ENCODE peak calls at places on chromosomes 1 and 21, in six cellular contexts. One of them, this sample, is unnamed.

GRCh38 chr1:34049994-34050393 is 115.0 kb downstream of the CSMD2 start:
- DNase-seq in IMR-90: no peak
- DNase-seq in HepG2: no peak
- DNase-seq in HCT116: no peak
- DNase-seq in lung: no peak
- DNase-seq in left ventricle myocardium inferior: no peak
- DNase-seq in this sample: no peak

GRCh38 chr21:35063428-35064172 is 14.5 kb upstream of the RUNX1 start:
- DNase-seq in IMR-90: no peak
- DNase-seq in HepG2: no peak
- DNase-seq in HCT116: no peak
- DNase-seq in lung: no peak
- DNase-seq in left ventricle myocardium inferior: no peak
- DNase-seq in this sample: no peak

GRCh38 chr1:233790662-233791371 is 113.7 kb upstream of the SLC35F3 start:
- DNase-seq in IMR-90: peak
- DNase-seq in HepG2: peak
- DNase-seq in HCT116: peak
- DNase-seq in lung: no peak
- DNase-seq in left ventricle myocardium inferior: no peak
- DNase-seq in this sample: peak

GRCh38 chr1:89633745-89634625 is 1.1 kb downstream of the LRRC8C start:
- DNase-seq in IMR-90: peak
- DNase-seq in HepG2: no peak
- DNase-seq in HCT116: no peak
- DNase-seq in lung: no peak
- DNase-seq in left ventricle myocardium inferior: no peak
- DNase-seq in this sample: no peak

GRCh38 chr1:22176258-22176657 is 33.4 kb upstream of the WNT4 start:
- DNase-seq in IMR-90: no peak
- DNase-seq in HepG2: no peak
- DNase-seq in HCT116: no peak
- DNase-seq in lung: no peak
- DNase-seq in left ventricle myocardium inferior: no peak
- DNase-seq in this sample: no peak

GRCh38 chr1:24506706-24507422 is 4.2 kb downstream of the RCAN3 start:
- DNase-seq in IMR-90: no peak
- DNase-seq in HepG2: no peak
- DNase-seq in HCT116: no peak
- DNase-seq in lung: no peak
- DNase-seq in left ventricle myocardium inferior: no peak
- DNase-seq in this sample: no peak

GRCh38 chr1:50103615-50104081 is 5.1 kb upstream of the ELAVL4 start:
- DNase-seq in IMR-90: no peak
- DNase-seq in HepG2: no peak
- DNase-seq in HCT116: no peak
- DNase-seq in lung: no peak
- DNase-seq in left ventricle myocardium inferior: no peak
- DNase-seq in this sample: no peak

GRCh38 chr1:54275349-54275748 is 75.4 kb downstream of the MRPL37 start:
- DNase-seq in IMR-90: peak
- DNase-seq in HepG2: no peak
- DNase-seq in HCT116: no peak
- DNase-seq in lung: peak
- DNase-seq in left ventricle myocardium inferior: peak
- DNase-seq in this sample: peak

GRCh38 chr1:210475806-210476205 is 147.1 kb downstream of the HHAT start:
- DNase-seq in IMR-90: no peak
- DNase-seq in HepG2: no peak
- DNase-seq in HCT116: no peak
- DNase-seq in lung: no peak
- DNase-seq in left ventricle myocardium inferior: no peak
- DNase-seq in this sample: no peak

GRCh38 chr1:67629370-67630075 is 55.5 kb upstream of the GADD45A start:
- DNase-seq in IMR-90: no peak
- DNase-seq in HepG2: no peak
- DNase-seq in HCT116: no peak
- DNase-seq in lung: no peak
- DNase-seq in left ventricle myocardium inferior: no peak
- DNase-seq in this sample: no peak

GRCh38 chr1:64948905-64949833 is 17.2 kb downstream of the JAK1 start:
- DNase-seq in IMR-90: no peak
- DNase-seq in HepG2: no peak
- DNase-seq in HCT116: peak
- DNase-seq in lung: no peak
- DNase-seq in left ventricle myocardium inferior: no peak
- DNase-seq in this sample: no peak

GRCh38 chr1:17665054-17665453 is 90.1 kb upstream of the ACTL8 start:
- DNase-seq in IMR-90: no peak
- DNase-seq in HepG2: no peak
- DNase-seq in HCT116: no peak
- DNase-seq in lung: no peak
- DNase-seq in left ventricle myocardium inferior: no peak
- DNase-seq in this sample: no peak

DNA sequence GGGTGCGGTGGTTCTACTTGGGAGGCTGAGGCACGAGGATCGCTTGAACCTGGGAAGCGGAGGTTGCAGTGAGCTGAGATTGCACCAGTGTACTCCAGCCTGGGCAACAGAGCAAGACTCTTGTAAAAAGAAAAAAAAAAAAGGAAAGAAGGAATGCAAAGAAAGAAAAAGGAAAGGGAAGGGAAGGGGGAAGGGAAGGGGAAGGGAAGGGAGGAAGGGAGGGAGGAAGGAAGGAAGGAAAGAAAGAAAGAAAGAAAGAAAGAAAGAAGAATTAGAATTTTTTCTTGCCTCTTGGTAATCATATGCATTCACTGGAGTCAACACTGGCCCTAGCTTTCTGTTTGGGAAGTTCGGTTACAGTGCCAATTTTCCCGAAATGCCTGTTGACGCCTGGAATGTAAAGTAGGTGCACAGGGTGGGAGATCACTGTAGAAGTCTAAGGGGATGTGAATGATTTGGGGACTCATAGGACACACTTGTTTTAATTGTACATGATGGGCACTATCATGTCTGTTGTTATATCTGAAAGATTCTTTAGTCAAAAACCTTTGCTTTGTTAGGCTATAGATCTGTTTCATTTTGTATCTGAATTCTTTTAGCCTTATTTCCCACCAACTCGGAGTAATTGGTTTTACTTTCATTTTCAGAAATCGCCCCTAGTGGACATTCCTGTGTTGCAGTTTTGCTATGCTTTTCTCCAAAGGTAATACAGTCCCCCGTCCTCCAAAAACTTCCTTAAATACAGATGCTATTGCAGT is 59.8 kb upstream of the MORC3 start:
- DNase-seq in IMR-90: peak
- DNase-seq in HepG2: peak
- DNase-seq in HCT116: peak
- DNase-seq in lung: peak
- DNase-seq in left ventricle myocardium inferior: no peak
- DNase-seq in this sample: peak
- H3K4me3 ChIP-seq in IMR-90: peak
- H3K4me3 ChIP-seq in HepG2: peak
- H3K4me3 ChIP-seq in HCT116: peak
- H3K4me3 ChIP-seq in lung: peak
- H3K4me3 ChIP-seq in left ventricle myocardium inferior: peak
- H3K4me3 ChIP-seq in this sample: peak

GRCh38 chr1:46497020-46497419 is 7.4 kb downstream of the DMBX1 start:
- DNase-seq in IMR-90: no peak
- DNase-seq in HepG2: no peak
- DNase-seq in HCT116: no peak
- DNase-seq in lung: no peak
- DNase-seq in left ventricle myocardium inferior: no peak
- DNase-seq in this sample: no peak
- H3K4me3 ChIP-seq in IMR-90: no peak
- H3K4me3 ChIP-seq in HepG2: no peak
- H3K4me3 ChIP-seq in HCT116: no peak
- H3K4me3 ChIP-seq in lung: no peak
- H3K4me3 ChIP-seq in left ventricle myocardium inferior: no peak
- H3K4me3 ChIP-seq in this sample: no peak

GRCh38 chr1:6870571-6870970 is 85.3 kb downstream of the CAMTA1 start:
- DNase-seq in IMR-90: peak
- DNase-seq in HepG2: no peak
- DNase-seq in HCT116: no peak
- DNase-seq in lung: no peak
- DNase-seq in left ventricle myocardium inferior: no peak
- DNase-seq in this sample: no peak

GRCh38 chr1:6868371-6869001 is 83.2 kb downstream of the CAMTA1 start:
- DNase-seq in IMR-90: no peak
- DNase-seq in HepG2: no peak
- DNase-seq in HCT116: no peak
- DNase-seq in lung: no peak
- DNase-seq in left ventricle myocardium inferior: no peak
- DNase-seq in this sample: no peak

GRCh38 chr1:6869002-6869380 is 83.7 kb downstream of the CAMTA1 start:
- DNase-seq in IMR-90: no peak
- DNase-seq in HepG2: no peak
- DNase-seq in HCT116: no peak
- DNase-seq in lung: no peak
- DNase-seq in left ventricle myocardium inferior: no peak
- DNase-seq in this sample: no peak

GRCh38 chr1:6871300-6871972 is 86.2 kb downstream of the CAMTA1 start:
- DNase-seq in IMR-90: no peak
- DNase-seq in HepG2: no peak
- DNase-seq in HCT116: no peak
- DNase-seq in lung: no peak
- DNase-seq in left ventricle myocardium inferior: no peak
- DNase-seq in this sample: no peak

DNA sequence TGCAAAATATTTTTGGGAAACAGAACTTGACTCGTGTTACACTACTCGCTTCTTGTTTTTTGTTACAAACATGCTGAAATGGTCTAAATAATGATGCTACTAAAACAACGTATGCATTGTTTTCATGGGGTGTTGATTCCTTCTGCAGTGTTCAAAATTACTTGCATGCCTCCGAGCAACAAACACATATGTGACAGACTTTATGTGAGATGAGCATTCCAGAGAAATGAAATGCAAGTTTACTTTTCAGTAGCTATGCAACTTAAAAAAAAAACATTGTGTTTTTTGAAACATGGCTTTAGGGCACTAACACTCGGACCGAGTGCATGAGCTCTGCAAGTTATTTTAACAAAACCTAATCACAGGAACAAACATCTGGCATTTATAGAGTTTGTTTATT is 84.8 kb downstream of the CAMTA1 start:
- DNase-seq in IMR-90: no peak
- DNase-seq in HepG2: no peak
- DNase-seq in HCT116: no peak
- DNase-seq in lung: no peak
- DNase-seq in left ventricle myocardium inferior: no peak
- DNase-seq in this sample: no peak
- H3K4me3 ChIP-seq in IMR-90: no peak
- H3K4me3 ChIP-seq in HepG2: no peak
- H3K4me3 ChIP-seq in HCT116: no peak
- H3K4me3 ChIP-seq in lung: no peak
- H3K4me3 ChIP-seq in left ventricle myocardium inferior: no peak
- H3K4me3 ChIP-seq in this sample: no peak

GRCh38 chr1:920008-920407 is 3.7 kb upstream of the SAMD11 start:
- DNase-seq in IMR-90: no peak
- DNase-seq in HepG2: no peak
- DNase-seq in HCT116: no peak
- DNase-seq in lung: no peak
- DNase-seq in left ventricle myocardium inferior: no peak
- DNase-seq in this sample: no peak

GRCh38 chr1:923131-923990 is at the start of gene SAMD11:
- DNase-seq in IMR-90: peak
- DNase-seq in HepG2: peak
- DNase-seq in HCT116: peak
- DNase-seq in lung: peak
- DNase-seq in left ventricle myocardium inferior: peak
- DNase-seq in this sample: peak

GRCh38 chr1:919271-919872 is 4.4 kb upstream of the SAMD11 start:
- DNase-seq in IMR-90: no peak
- DNase-seq in HepG2: no peak
- DNase-seq in HCT116: no peak
- DNase-seq in lung: no peak
- DNase-seq in left ventricle myocardium inferior: no peak
- DNase-seq in this sample: no peak

GRCh38 chr1:920506-920905 is 3.2 kb upstream of the SAMD11 start:
- DNase-seq in IMR-90: no peak
- DNase-seq in HepG2: no peak
- DNase-seq in HCT116: no peak
- DNase-seq in lung: no peak
- DNase-seq in left ventricle myocardium inferior: no peak
- DNase-seq in this sample: no peak

GRCh38 chr1:921011-921837 is 2.5 kb upstream of the SAMD11 start:
- DNase-seq in IMR-90: peak
- DNase-seq in HepG2: peak
- DNase-seq in HCT116: peak
- DNase-seq in lung: no peak
- DNase-seq in left ventricle myocardium inferior: peak
- DNase-seq in this sample: peak
- H3K4me3 ChIP-seq in IMR-90: no peak
- H3K4me3 ChIP-seq in HepG2: no peak
- H3K4me3 ChIP-seq in HCT116: peak
- H3K4me3 ChIP-seq in lung: no peak
- H3K4me3 ChIP-seq in left ventricle myocardium inferior: peak
- H3K4me3 ChIP-seq in this sample: no peak

GRCh38 chr1:236284291-236284711 is 2.5 kb upstream of the ERO1B start:
- DNase-seq in IMR-90: no peak
- DNase-seq in HepG2: no peak
- DNase-seq in HCT116: no peak
- DNase-seq in lung: no peak
- DNase-seq in left ventricle myocardium inferior: no peak
- DNase-seq in this sample: no peak
- H3K4me3 ChIP-seq in IMR-90: no peak
- H3K4me3 ChIP-seq in HepG2: no peak
- H3K4me3 ChIP-seq in HCT116: no peak
- H3K4me3 ChIP-seq in lung: no peak
- H3K4me3 ChIP-seq in left ventricle myocardium inferior: no peak
- H3K4me3 ChIP-seq in this sample: no peak

DNA sequence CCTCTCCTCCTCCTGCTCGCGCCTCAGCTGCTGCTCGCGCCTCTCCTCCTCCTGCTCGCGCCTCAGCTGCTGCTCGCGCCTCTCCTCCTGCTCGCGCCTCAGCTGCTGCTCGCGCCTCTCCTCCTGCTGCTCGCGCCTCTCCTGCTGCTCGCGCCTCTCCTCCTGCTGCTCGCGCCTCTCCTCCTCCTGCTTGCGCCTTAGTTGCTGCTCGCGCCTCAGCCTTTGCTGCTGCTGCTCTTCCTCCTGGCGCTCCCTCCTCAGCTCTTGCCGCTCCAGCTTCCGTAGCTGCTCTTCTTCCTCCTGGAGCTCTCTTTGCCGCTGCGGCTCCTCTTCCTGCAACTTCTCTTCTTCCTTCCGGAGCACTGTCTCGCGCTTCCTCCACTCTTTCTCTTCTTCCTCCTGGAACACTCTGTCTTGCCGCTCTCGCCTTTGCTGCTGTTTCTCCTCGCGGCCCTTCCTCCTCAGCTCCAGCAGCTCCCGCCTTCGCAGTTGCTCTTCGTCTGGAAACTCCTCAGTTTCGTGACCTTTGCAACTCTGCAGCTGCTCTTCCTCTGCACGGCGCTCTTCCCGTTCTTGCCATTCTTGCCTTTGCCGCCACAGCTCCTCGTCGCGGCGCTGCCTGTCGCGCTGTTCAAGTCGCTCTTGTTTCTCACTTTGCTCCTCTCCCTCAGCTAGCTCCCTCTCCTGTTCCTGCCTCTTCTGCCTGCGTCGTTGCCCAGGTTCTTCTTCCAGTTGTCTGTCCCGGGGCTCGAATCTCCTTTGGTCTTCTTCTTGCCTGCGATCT is 3.0 kb downstream of the TCHH start:
- DNase-seq in IMR-90: peak
- DNase-seq in HepG2: no peak
- DNase-seq in HCT116: no peak
- DNase-seq in lung: no peak
- DNase-seq in left ventricle myocardium inferior: no peak
- DNase-seq in this sample: no peak
- H3K4me3 ChIP-seq in IMR-90: no peak
- H3K4me3 ChIP-seq in HepG2: no peak
- H3K4me3 ChIP-seq in HCT116: no peak
- H3K4me3 ChIP-seq in lung: no peak
- H3K4me3 ChIP-seq in left ventricle myocardium inferior: peak
- H3K4me3 ChIP-seq in this sample: no peak

This sample was measured in thyroid gland.